ENCODE peak calls at places on chromosome 22, in eight cellular contexts. U, Q, X, K, J, D, H and V are unnamed samples.

GRCh38 chr22:49331223-49331815 is 496.4 kb downstream of the BRD1 start:
- DNase-seq in Q (no peak), J (no peak), U (no peak), H (no peak), X (no peak), K (peak; percentile 2), D (no peak), V (peak; percentile 6)

GRCh38 chr22:38953577-38954413 is 3.6 kb upstream of the APOBEC3A start:
- DNase-seq in U (no peak), H (no peak), K (peak; percentile 17), D (no peak), Q (peak; percentile 17), X (no peak), J (no peak), V (no peak)

GRCh38 chr22:21055880-21056319 is 10.2 kb downstream of the LRRC74B start:
- DNase-seq in J (no peak), K (no peak), Q (no peak), X (no peak), D (no peak), H (no peak), U (no peak), V (no peak)

GRCh38 chr22:22201185-22201924 is 43.2 kb upstream of the VPREB1 start:
- DNase-seq in D (no peak), Q (peak; percentile 62), H (peak; percentile 26), J (no peak), X (no peak), U (peak; percentile 24), K (no peak), V (no peak)

GRCh38 chr22:27370987-27371386 is 430.6 kb downstream of the MN1 start:
- DNase-seq in J (no peak), K (no peak), D (no peak), H (no peak), U (no peak), Q (no peak), X (no peak), V (no peak)

GRCh38 chr22:45201678-45202332 is 38.1 kb downstream of the NUP50 start:
- DNase-seq in X (no peak), Q (peak; percentile 92), D (no peak), U (peak; percentile 100), J (no peak), K (peak; percentile 36), H (no peak), V (no peak)

GRCh38 chr22:32378703-32379272 is 21.1 kb downstream of the RFPL3 start:
- DNase-seq in D (no peak), J (no peak), U (peak; percentile 18), H (no peak), X (peak; percentile 62), Q (peak; percentile 41), K (no peak), V (peak; percentile 26)

GRCh38 chr22:32632650-32633049 is 158.0 kb downstream of the FBXO7 start:
- DNase-seq in U (no peak), H (no peak), Q (no peak), J (no peak), K (no peak), X (no peak), D (no peak), V (no peak)

GRCh38 chr22:19574247-19574646 is 50.0 kb upstream of the CLDN5 start:
- DNase-seq in Q (no peak), K (no peak), H (no peak), U (no peak), X (no peak), D (no peak), J (no peak), V (no peak)

GRCh38 chr22:39132871-39133524 is 19.5 kb downstream of the CBX7 start:
- DNase-seq in X (no peak), K (no peak), U (no peak), H (no peak), Q (no peak), J (no peak), D (no peak), V (no peak)

GRCh38 chr22:35307372-35307771 is 7.7 kb downstream of the TOM1 start:
- DNase-seq in D (no peak), X (no peak), U (no peak), H (no peak), Q (no peak), K (peak; percentile 15), J (no peak), V (no peak)

GRCh38 chr22:19941365-19942070 is at the start of the genes COMT and TXNRD2:
- DNase-seq in J (peak; percentile 68), K (peak; percentile 52), Q (peak; percentile 55), D (peak; percentile 65), X (peak; percentile 78), U (peak; percentile 57), H (peak; percentile 74), V (peak; percentile 41)

GRCh38 chr22:45866398-45867117 is 110.4 kb downstream of the WNT7B start:
- DNase-seq in X (peak; percentile 52), H (no peak), U (no peak), K (no peak), J (no peak), Q (no peak), D (no peak), V (no peak)

GRCh38 chr22:45212992-45213751 is 27.5 kb downstream of the KIAA0930 start:
- DNase-seq in H (no peak), J (no peak), D (no peak), Q (peak; percentile 68), U (peak; percentile 81), X (no peak), K (no peak), V (no peak)